ENCODE peak calls at places on chromosomes 13 and 19, in four cellular contexts. J, S, O and F are unnamed samples.

GRCh38 chr19:15587663-15588062 is 27.4 kb upstream of the CYP4F8 start:
- DNase-seq in O (no peak), J (no peak), S (no peak), F (no peak)

GRCh38 chr19:19551862-19552192 is 13.8 kb downstream of the CILP2 start:
- DNase-seq in O (no peak), J (no peak), S (no peak), F (no peak)

GRCh38 chr19:3868770-3869456 is at the start of gene ZFR2:
- DNase-seq in S (no peak), J (peak; percentile 83), O (peak; percentile 53), F (no peak)

GRCh38 chr19:48836089-48837017 is at the start of gene HSD17B14:
- DNase-seq in J (peak; percentile 79), O (no peak), S (no peak), F (peak; percentile 84)

GRCh38 chr19:56623006-56623405 is 20.0 kb upstream of the SMIM17 start:
- DNase-seq in J (no peak), O (no peak), S (no peak), F (no peak)

GRCh38 chr13:110336681-110337080 is 29.6 kb downstream of the COL4A2 start:
- DNase-seq in J (no peak), S (no peak), O (no peak), F (no peak)

GRCh38 chr19:7545904-7546303 is 10.4 kb downstream of the PNPLA6 start:
- DNase-seq in O (no peak), S (no peak), J (no peak), F (no peak)

GRCh38 chr19:27901078-27901477 is 1311.9 kb downstream of the UQCRFS1 start:
- DNase-seq in O (no peak), J (no peak), S (no peak), F (no peak)

GRCh38 chr13:33169273-33169980 is 116.1 kb downstream of the STARD13 start:
- DNase-seq in O (no peak), S (no peak), J (no peak), F (no peak)

GRCh38 chr19:16559896-16560295 is 12.3 kb downstream of the SLC35E1 start:
- DNase-seq in S (no peak), O (no peak), J (no peak), F (no peak)

GRCh38 chr13:41296879-41297646 is 14.0 kb upstream of the NAA16 start:
- DNase-seq in S (no peak), O (no peak), J (no peak), F (no peak)

GRCh38 chr13:108003626-108004025 is 211.7 kb downstream of the LIG4 start:
- DNase-seq in S (no peak), O (no peak), J (no peak), F (no peak)

GRCh38 chr19:8001995-8002849 is 3.2 kb downstream of the ELAVL1 start:
- DNase-seq in S (peak; percentile 75), J (peak; percentile 97), O (peak; percentile 86), F (peak; percentile 55)

GRCh38 chr19:51083783-51084182 is 1.1 kb upstream of the KLK14 start:
- DNase-seq in O (no peak), S (no peak), J (no peak), F (no peak)

GRCh38 chr13:75181906-75182305 is 300.1 kb downstream of the TBC1D4 start:
- DNase-seq in S (no peak), J (no peak), O (no peak), F (peak; percentile 42)

GRCh38 chr19:35468637-35469036 is 20.6 kb downstream of the FFAR2 start:
- DNase-seq in J (peak; percentile 60), O (peak; percentile 47), S (peak; percentile 54), F (peak; percentile 82)

GRCh38 chr13:92221916-92222315 is 823.5 kb downstream of the GPC5 start:
- DNase-seq in J (no peak), O (no peak), S (no peak), F (no peak)

GRCh38 chr19:18754501-18754900 is 36.6 kb downstream of the COMP start:
- DNase-seq in O (no peak), S (no peak), J (no peak), F (no peak)

GRCh38 chr13:27631156-27631555 is 9.5 kb downstream of the POLR1D start:
- DNase-seq in O (no peak), J (no peak), S (no peak), F (no peak)

GRCh38 chr19:374183-374885 is 29.7 kb upstream of the MIER2 start:
- DNase-seq in J (no peak), S (no peak), O (no peak), F (no peak)
- TF ChIP-seq HMGXB4 in J (no peak), S (no peak), O (no peak), F (no peak)

GRCh38 chr13:101325423-101325822 is 90.9 kb downstream of the NALCN start:
- DNase-seq in J (no peak), S (no peak), O (no peak), F (no peak)
- TF ChIP-seq HMGXB4 in J (no peak), S (no peak), O (no peak), F (no peak)

GRCh38 chr13:34310539-34310938 is 492.6 kb downstream of the RFC3 start:
- DNase-seq in J (no peak), S (no peak), O (no peak), F (no peak)

GRCh38 chr13:34303346-34303745 is 485.4 kb downstream of the RFC3 start:
- DNase-seq in J (no peak), S (no peak), O (no peak), F (no peak)

GRCh38 chr13:34308725-34309124 is 490.8 kb downstream of the RFC3 start:
- DNase-seq in O (no peak), S (no peak), J (no peak), F (no peak)
- TF ChIP-seq HMGXB4 in O (no peak), S (no peak), J (no peak), F (no peak)

GRCh38 chr19:31759359-31759758 is 410.1 kb upstream of the TSHZ3 start:
- DNase-seq in J (no peak), S (no peak), O (no peak), F (no peak)

DNA sequence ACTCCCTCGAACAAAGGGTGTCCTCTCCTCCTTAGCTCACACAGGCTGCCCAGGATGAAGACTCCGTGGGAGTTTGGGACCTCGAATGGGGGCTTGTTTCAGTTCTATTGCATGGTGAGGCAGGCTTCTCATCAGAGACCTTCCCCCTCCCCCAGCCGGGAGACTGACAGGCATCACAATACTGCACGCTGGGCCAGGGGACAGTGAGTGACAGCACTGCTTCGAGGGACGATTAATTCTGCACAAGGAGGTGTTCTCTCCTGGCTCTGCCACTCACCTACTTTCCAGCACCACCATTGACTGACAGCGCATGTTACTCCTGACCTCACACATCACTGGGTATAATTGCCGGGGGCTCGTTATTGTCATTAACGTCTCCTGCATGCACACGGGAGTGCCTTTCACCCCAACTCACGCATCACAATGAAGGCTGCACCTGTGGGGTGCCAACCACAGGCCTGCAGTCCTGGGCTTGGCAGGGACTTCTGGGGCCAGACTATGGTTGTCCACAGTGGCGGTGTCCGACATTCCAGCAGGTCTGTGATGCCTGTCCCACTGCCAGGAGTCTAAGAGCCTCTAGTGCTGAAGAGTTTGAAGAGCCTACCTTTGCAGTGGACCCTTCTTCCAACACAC is 412.2 kb upstream of the TSHZ3 start:
- DNase-seq in S (no peak), O (no peak), J (no peak), F (no peak)
- TF ChIP-seq HMGXB4 in S (no peak), O (no peak), J (no peak), F (no peak)

GRCh38 chr19:45765365-45766292 is 3.4 kb downstream of the SIX5 start:
- DNase-seq in S (no peak), J (no peak), O (no peak), F (no peak)
- TF ChIP-seq HMGXB4 in S (no peak), J (no peak), O (no peak), F (no peak)

GRCh38 chr13:45925151-45925550 is 73.6 kb upstream of the SIAH3 start:
- DNase-seq in J (no peak), S (no peak), O (peak; percentile 13), F (no peak)
- TF ChIP-seq HMGXB4 in J (no peak), S (no peak), O (no peak), F (no peak)

GRCh38 chr19:55146648-55147218 is 2.3 kb downstream of the TNNT1 start:
- DNase-seq in S (peak; percentile 25), O (peak; percentile 92), J (peak; percentile 89), F (peak; percentile 92)
- TF ChIP-seq HMGXB4 in S (no peak), O (no peak), J (no peak), F (no peak)

GRCh38 chr13:21550918-21551317 is 53.1 kb downstream of the MICU2 start:
- DNase-seq in J (no peak), O (no peak), S (peak; percentile 6), F (no peak)
- TF ChIP-seq HMGXB4 in J (no peak), O (no peak), S (no peak), F (no peak)

DNA sequence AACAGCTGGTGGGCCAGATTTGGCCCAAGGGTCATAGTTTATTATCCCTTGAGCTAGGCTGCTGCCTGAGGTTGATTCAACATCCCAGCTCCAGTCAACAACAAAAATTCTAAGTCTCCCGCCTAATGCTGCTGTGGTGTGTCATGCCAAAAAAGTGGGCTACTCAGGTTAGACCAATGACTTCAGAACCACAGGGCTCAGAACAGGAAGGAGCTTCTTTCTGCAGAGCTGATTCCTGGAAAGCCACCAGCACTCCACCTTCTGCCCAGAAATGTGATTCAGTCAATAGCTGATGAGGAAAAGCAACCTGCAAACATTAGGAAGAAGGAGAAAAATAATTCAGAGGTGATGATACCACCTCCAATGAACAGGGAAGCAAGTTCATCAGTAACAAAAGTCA is 56.1 kb upstream of the SERPINE3 start:
- DNase-seq in J (no peak), O (no peak), S (no peak), F (no peak)
- TF ChIP-seq HMGXB4 in J (no peak), O (no peak), S (no peak), F (no peak)